ENCODE peak calls at places on chromosomes 11 and 22, in six cellular contexts. One of them, this sample, is unnamed.

GRCh38 chr11:112173152-112173551 is 2.2 kb upstream of the BCO2 start:
- DNase-seq in trophoblast cell: peak
- DNase-seq in H9: no peak
- DNase-seq in IMR-90: no peak
- DNase-seq in neuronal stem cell: no peak
- DNase-seq in H1: no peak
- DNase-seq in this sample: no peak

GRCh38 chr11:56624661-56625110 is 10.0 kb upstream of the OR5M1 start:
- DNase-seq in H9: no peak
- DNase-seq in H1: no peak
- DNase-seq in IMR-90: peak
- DNase-seq in trophoblast cell: peak
- DNase-seq in neuronal stem cell: peak
- DNase-seq in this sample: peak

GRCh38 chr11:111440416-111441205 is 61.5 kb upstream of the POU2AF1 start:
- DNase-seq in trophoblast cell: peak
- DNase-seq in IMR-90: no peak
- DNase-seq in neuronal stem cell: no peak
- DNase-seq in H1: no peak
- DNase-seq in H9: no peak
- DNase-seq in this sample: no peak

GRCh38 chr22:49606562-49606961 is 221.1 kb downstream of the BRD1 start:
- DNase-seq in H1: no peak
- DNase-seq in neuronal stem cell: no peak
- DNase-seq in H9: no peak
- DNase-seq in IMR-90: no peak
- DNase-seq in trophoblast cell: no peak
- DNase-seq in this sample: no peak

GRCh38 chr11:61958590-61958989 is 8.4 kb downstream of the BEST1 start:
- DNase-seq in H9: no peak
- DNase-seq in IMR-90: no peak
- DNase-seq in trophoblast cell: no peak
- DNase-seq in H1: no peak
- DNase-seq in neuronal stem cell: no peak
- DNase-seq in this sample: no peak

GRCh38 chr11:113991170-113991569 is 16.3 kb downstream of the HTR3A start:
- DNase-seq in neuronal stem cell: peak
- DNase-seq in IMR-90: peak
- DNase-seq in trophoblast cell: peak
- DNase-seq in H9: peak
- DNase-seq in H1: peak
- DNase-seq in this sample: peak

GRCh38 chr11:69123593-69124545 is 31.9 kb upstream of the SMIM38 start:
- DNase-seq in IMR-90: no peak
- DNase-seq in H1: peak
- DNase-seq in trophoblast cell: no peak
- DNase-seq in neuronal stem cell: no peak
- DNase-seq in H9: no peak
- DNase-seq in this sample: no peak

GRCh38 chr22:23178512-23179254 is 1.6 kb upstream of the BCR start:
- DNase-seq in trophoblast cell: peak
- DNase-seq in H9: peak
- DNase-seq in IMR-90: peak
- DNase-seq in neuronal stem cell: no peak
- DNase-seq in H1: peak
- DNase-seq in this sample: peak

GRCh38 chr11:43832536-43832935 is 48.1 kb upstream of the ALKBH3 start:
- DNase-seq in neuronal stem cell: no peak
- DNase-seq in IMR-90: no peak
- DNase-seq in H1: no peak
- DNase-seq in H9: no peak
- DNase-seq in trophoblast cell: no peak
- DNase-seq in this sample: no peak

GRCh38 chr11:83827940-83828554 is 541.9 kb upstream of the CCDC90B start:
- DNase-seq in H9: no peak
- DNase-seq in trophoblast cell: peak
- DNase-seq in IMR-90: peak
- DNase-seq in H1: no peak
- DNase-seq in neuronal stem cell: peak
- DNase-seq in this sample: peak

GRCh38 chr11:20021771-20022362 is 138.4 kb downstream of the DBX1 start:
- DNase-seq in H1: no peak
- DNase-seq in H9: peak
- DNase-seq in trophoblast cell: no peak
- DNase-seq in IMR-90: no peak
- DNase-seq in neuronal stem cell: no peak
- DNase-seq in this sample: no peak

GRCh38 chr11:78365381-78365792 is 52.2 kb downstream of the GAB2 start:
- DNase-seq in H9: peak
- DNase-seq in H1: peak
- DNase-seq in trophoblast cell: peak
- DNase-seq in neuronal stem cell: peak
- DNase-seq in IMR-90: no peak
- DNase-seq in this sample: no peak

GRCh38 chr11:31805629-31806185 is 5.4 kb downstream of the PAX6 start:
- DNase-seq in H1: no peak
- DNase-seq in trophoblast cell: no peak
- DNase-seq in neuronal stem cell: no peak
- DNase-seq in H9: peak
- DNase-seq in IMR-90: no peak
- DNase-seq in this sample: no peak

GRCh38 chr22:47225080-47225930 is 462.9 kb downstream of the TBC1D22A start:
- DNase-seq in IMR-90: no peak
- DNase-seq in H1: peak
- DNase-seq in H9: peak
- DNase-seq in neuronal stem cell: no peak
- DNase-seq in trophoblast cell: no peak
- DNase-seq in this sample: no peak

GRCh38 chr22:47221840-47222615 is 459.6 kb downstream of the TBC1D22A start:
- DNase-seq in neuronal stem cell: no peak
- DNase-seq in IMR-90: no peak
- DNase-seq in trophoblast cell: no peak
- DNase-seq in H1: peak
- DNase-seq in H9: peak
- DNase-seq in this sample: no peak

GRCh38 chr22:47219789-47220188 is 457.3 kb downstream of the TBC1D22A start:
- DNase-seq in H9: no peak
- DNase-seq in trophoblast cell: no peak
- DNase-seq in H1: peak
- DNase-seq in neuronal stem cell: no peak
- DNase-seq in IMR-90: no peak
- DNase-seq in this sample: no peak

GRCh38 chr22:47218671-47219070 is 456.2 kb downstream of the TBC1D22A start:
- DNase-seq in H9: no peak
- DNase-seq in neuronal stem cell: no peak
- DNase-seq in H1: no peak
- DNase-seq in IMR-90: no peak
- DNase-seq in trophoblast cell: no peak
- DNase-seq in this sample: no peak

DNA sequence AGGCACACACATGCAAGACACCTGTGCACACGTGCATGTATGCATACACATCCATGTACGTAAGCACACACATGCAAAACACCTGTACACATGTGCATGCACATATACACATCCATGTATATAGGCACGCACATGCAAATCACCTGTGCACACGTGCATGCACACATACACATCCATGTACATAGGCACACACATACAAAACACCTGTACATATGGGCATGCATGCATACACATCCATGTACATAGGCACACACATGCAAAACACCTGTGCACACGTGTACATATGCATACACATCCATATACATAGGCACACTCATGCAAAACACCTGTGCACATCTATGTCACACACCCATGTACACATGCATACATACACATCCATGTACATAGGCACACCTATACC is 458.3 kb downstream of the TBC1D22A start:
- DNase-seq in H9: no peak
- DNase-seq in neuronal stem cell: no peak
- DNase-seq in H1: no peak
- DNase-seq in trophoblast cell: no peak
- DNase-seq in IMR-90: no peak
- DNase-seq in this sample: no peak
- H4K91ac ChIP-seq in H9: no peak
- H4K91ac ChIP-seq in neuronal stem cell: no peak
- H4K91ac ChIP-seq in H1: no peak
- H4K91ac ChIP-seq in trophoblast cell: no peak
- H4K91ac ChIP-seq in IMR-90: no peak
- H4K91ac ChIP-seq in this sample: no peak

GRCh38 chr22:35631597-35631996 is 14.5 kb upstream of the MB start:
- DNase-seq in neuronal stem cell: no peak
- DNase-seq in H1: peak
- DNase-seq in IMR-90: no peak
- DNase-seq in H9: peak
- DNase-seq in trophoblast cell: peak
- DNase-seq in this sample: no peak

GRCh38 chr22:35629406-35630234 is 12.5 kb upstream of the MB start:
- DNase-seq in H9: peak
- DNase-seq in trophoblast cell: peak
- DNase-seq in IMR-90: peak
- DNase-seq in H1: no peak
- DNase-seq in neuronal stem cell: no peak
- DNase-seq in this sample: peak

GRCh38 chr22:35630891-35631290 is 13.8 kb upstream of the MB start:
- DNase-seq in neuronal stem cell: no peak
- DNase-seq in H9: no peak
- DNase-seq in trophoblast cell: no peak
- DNase-seq in IMR-90: no peak
- DNase-seq in H1: no peak
- DNase-seq in this sample: no peak

GRCh38 chr22:35628732-35629131 is 11.6 kb upstream of the MB start:
- DNase-seq in H9: no peak
- DNase-seq in IMR-90: no peak
- DNase-seq in H1: no peak
- DNase-seq in trophoblast cell: no peak
- DNase-seq in neuronal stem cell: no peak
- DNase-seq in this sample: no peak

DNA sequence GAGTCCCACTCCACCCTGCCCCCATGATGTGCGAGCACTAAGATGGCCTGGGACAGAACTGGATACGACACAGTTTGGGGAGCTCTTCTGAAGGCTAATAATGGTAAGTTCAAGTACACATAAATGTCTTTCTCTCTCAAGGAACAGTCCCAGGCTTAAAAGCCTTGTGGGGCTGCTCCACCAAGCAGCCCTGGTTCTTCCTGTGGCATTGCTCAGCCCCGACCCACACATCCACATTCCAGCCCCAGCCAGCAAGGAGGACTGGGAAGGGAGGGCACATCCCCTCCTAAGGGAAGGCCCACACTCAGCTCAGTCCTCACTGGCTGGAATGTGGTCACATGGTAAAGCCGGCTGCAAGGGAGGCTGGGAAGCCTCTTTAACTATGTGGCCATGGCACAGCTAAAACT is 13.3 kb upstream of the MB start:
- DNase-seq in trophoblast cell: peak
- DNase-seq in IMR-90: peak
- DNase-seq in H1: no peak
- DNase-seq in H9: peak
- DNase-seq in neuronal stem cell: no peak
- DNase-seq in this sample: peak
- H4K91ac ChIP-seq in trophoblast cell: peak
- H4K91ac ChIP-seq in IMR-90: peak
- H4K91ac ChIP-seq in H1: no peak
- H4K91ac ChIP-seq in H9: no peak
- H4K91ac ChIP-seq in neuronal stem cell: no peak
- H4K91ac ChIP-seq in this sample: peak

DNA sequence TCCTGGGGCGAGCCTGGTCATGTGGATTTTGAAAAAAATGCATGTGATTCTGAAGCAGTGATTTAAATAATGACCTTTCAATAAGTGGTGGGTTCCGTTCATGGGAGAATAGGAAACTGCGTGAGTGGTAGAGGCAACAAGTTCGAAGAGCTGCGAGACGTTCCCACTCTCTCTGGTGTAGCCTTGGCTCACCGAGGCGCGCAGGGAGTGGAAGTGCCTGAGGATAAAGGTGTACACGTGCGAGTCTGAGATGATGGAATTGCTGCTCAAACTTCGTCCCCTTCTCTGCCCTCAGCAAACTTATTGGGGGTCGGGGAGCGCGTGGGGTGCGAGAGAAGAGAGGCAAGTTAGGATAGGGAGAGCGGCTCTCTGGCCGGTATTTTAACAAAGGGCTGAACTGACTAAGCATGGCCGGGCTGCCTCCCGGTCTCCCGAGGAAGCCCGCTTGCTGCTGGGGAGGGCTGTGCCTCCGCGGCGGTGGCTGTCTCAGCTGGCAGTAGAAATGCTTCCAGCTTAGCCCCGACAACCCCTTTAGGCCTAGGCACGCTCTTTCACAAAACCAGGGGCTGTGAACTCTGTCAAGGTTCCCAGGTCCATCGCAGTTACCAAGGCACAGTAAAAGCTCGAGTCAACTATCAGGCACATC is 870 bp upstream of the STT3A start:
- DNase-seq in IMR-90: peak
- DNase-seq in H9: peak
- DNase-seq in neuronal stem cell: no peak
- DNase-seq in H1: no peak
- DNase-seq in trophoblast cell: peak
- DNase-seq in this sample: no peak
- H4K91ac ChIP-seq in IMR-90: peak
- H4K91ac ChIP-seq in H9: no peak
- H4K91ac ChIP-seq in neuronal stem cell: no peak
- H4K91ac ChIP-seq in H1: peak
- H4K91ac ChIP-seq in trophoblast cell: peak
- H4K91ac ChIP-seq in this sample: peak

GRCh38 chr11:80116796-80117195 is 676.0 kb upstream of the TENM4 start:
- DNase-seq in neuronal stem cell: no peak
- DNase-seq in IMR-90: no peak
- DNase-seq in trophoblast cell: no peak
- DNase-seq in H1: no peak
- DNase-seq in H9: no peak
- DNase-seq in this sample: no peak
- H4K91ac ChIP-seq in neuronal stem cell: no peak
- H4K91ac ChIP-seq in IMR-90: no peak
- H4K91ac ChIP-seq in trophoblast cell: no peak
- H4K91ac ChIP-seq in H1: no peak
- H4K91ac ChIP-seq in H9: no peak
- H4K91ac ChIP-seq in this sample: no peak

GRCh38 chr11:120811731-120812130 is 212.2 kb upstream of the TBCEL start:
- DNase-seq in IMR-90: no peak
- DNase-seq in H9: no peak
- DNase-seq in neuronal stem cell: no peak
- DNase-seq in H1: no peak
- DNase-seq in trophoblast cell: no peak
- DNase-seq in this sample: no peak

GRCh38 chr11:120810251-120810650 is 213.7 kb upstream of the TBCEL start:
- DNase-seq in neuronal stem cell: no peak
- DNase-seq in IMR-90: peak
- DNase-seq in H1: no peak
- DNase-seq in trophoblast cell: no peak
- DNase-seq in H9: no peak
- DNase-seq in this sample: peak

GRCh38 chr11:120814531-120815259 is 209.2 kb upstream of the TBCEL start:
- DNase-seq in IMR-90: no peak
- DNase-seq in H9: no peak
- DNase-seq in H1: no peak
- DNase-seq in trophoblast cell: no peak
- DNase-seq in neuronal stem cell: no peak
- DNase-seq in this sample: no peak

GRCh38 chr11:120808616-120809050 is 215.3 kb upstream of the TBCEL start:
- DNase-seq in H1: no peak
- DNase-seq in IMR-90: no peak
- DNase-seq in trophoblast cell: no peak
- DNase-seq in neuronal stem cell: no peak
- DNase-seq in H9: no peak
- DNase-seq in this sample: no peak

GRCh38 chr11:120811199-120811598 is 212.7 kb upstream of the TBCEL start:
- DNase-seq in trophoblast cell: no peak
- DNase-seq in neuronal stem cell: no peak
- DNase-seq in H1: no peak
- DNase-seq in IMR-90: no peak
- DNase-seq in H9: no peak
- DNase-seq in this sample: no peak
- H4K91ac ChIP-seq in trophoblast cell: no peak
- H4K91ac ChIP-seq in neuronal stem cell: no peak
- H4K91ac ChIP-seq in H1: no peak
- H4K91ac ChIP-seq in IMR-90: no peak
- H4K91ac ChIP-seq in H9: no peak
- H4K91ac ChIP-seq in this sample: no peak

This sample was measured in mesenchymal stem cell.